ENCODE peak calls at places on chromosome 4, in eight cellular contexts. A is HFFc6, F is endodermal cell, T is colonic mucosa, L is cardiac muscle cell, H is left lung, V is progenitor cell of endocrine pancreas, Z is neural crest cell. S is an unnamed sample.

GRCh38 chr4:4602468-4602867 is 60.6 kb upstream of the STX18 start:
- DNase-seq in A (no peak), F (no peak), T (no peak), L (no peak), H (no peak), V (no peak), Z (no peak), S (no peak)

GRCh38 chr4:138802499-138802898 is 213.1 kb upstream of the NOCT start:
- DNase-seq in A (no peak), F (no peak), T (no peak), L (no peak), H (no peak), V (no peak), Z (no peak), S (no peak)

GRCh38 chr4:79294064-79294463 is 31.8 kb downstream of the NAA11 start:
- DNase-seq in A (no peak), F (no peak), T (peak; percentile 27), L (no peak), H (no peak), V (no peak), Z (no peak), S (no peak)

GRCh38 chr4:76435689-76436176 is 704 bp downstream of the SHROOM3 start:
- DNase-seq in A (no peak), F (no peak), T (no peak), L (no peak), H (no peak), V (no peak), Z (no peak), S (no peak)

GRCh38 chr4:38921151-38921550 is 53.5 kb downstream of the FAM114A1 start:
- DNase-seq in A (no peak), F (no peak), T (no peak), L (no peak), H (no peak), V (no peak), Z (no peak), S (no peak)

GRCh38 chr4:7862561-7863200 is 77.0 kb downstream of the AFAP1 start:
- DNase-seq in A (no peak), F (peak; percentile 43), T (no peak), L (no peak), H (no peak), V (no peak), Z (no peak), S (no peak)

GRCh38 chr4:45741897-45742296 is 382.0 kb downstream of the GABRG1 start:
- DNase-seq in A (no peak), F (no peak), T (no peak), L (peak; percentile 5), H (no peak), V (no peak), Z (no peak), S (no peak)

GRCh38 chr4:185997287-185997686 is 71.7 kb upstream of the TLR3 start:
- DNase-seq in A (no peak), F (no peak), T (no peak), L (no peak), H (no peak), V (no peak), Z (no peak), S (no peak)

GRCh38 chr4:121943941-121944340 is 7.9 kb downstream of the TRPC3 start:
- DNase-seq in A (no peak), F (peak; percentile 91), T (no peak), L (no peak), H (no peak), V (no peak), Z (peak; percentile 25), S (no peak)

GRCh38 chr4:6909970-6910339 is 329 bp downstream of the TBC1D14 start:
- DNase-seq in A (no peak), F (peak; percentile 74), T (peak; percentile 45), L (peak; percentile 65), H (no peak), V (peak; percentile 30), Z (peak; percentile 36), S (no peak)

GRCh38 chr4:26452565-26453531 is 37.4 kb downstream of the CCKAR start:
- DNase-seq in A (no peak), F (peak; percentile 81), T (no peak), L (no peak), H (no peak), V (peak; percentile 60), Z (no peak), S (no peak)

GRCh38 chr4:2064276-2064991 is 5.3 kb downstream of the NAT8L start:
- DNase-seq in A (no peak), F (peak; percentile 44), T (peak; percentile 61), L (no peak), H (no peak), V (no peak), Z (no peak), S (no peak)

GRCh38 chr4:127421418-127421817 is 211.3 kb upstream of the INTU start:
- DNase-seq in A (no peak), F (no peak), T (no peak), L (no peak), H (no peak), V (no peak), Z (no peak), S (no peak)

GRCh38 chr4:924107-925096 is 7.7 kb downstream of the GAK start:
- DNase-seq in A (no peak), F (peak; percentile 60), T (no peak), L (no peak), H (peak; percentile 32), V (no peak), Z (no peak), S (peak; percentile 70)

GRCh38 chr4:84726356-84726755 is 143.4 kb downstream of the CDS1 start:
- DNase-seq in A (peak; percentile 14), F (no peak), T (no peak), L (no peak), H (no peak), V (no peak), Z (no peak), S (no peak)

DNA sequence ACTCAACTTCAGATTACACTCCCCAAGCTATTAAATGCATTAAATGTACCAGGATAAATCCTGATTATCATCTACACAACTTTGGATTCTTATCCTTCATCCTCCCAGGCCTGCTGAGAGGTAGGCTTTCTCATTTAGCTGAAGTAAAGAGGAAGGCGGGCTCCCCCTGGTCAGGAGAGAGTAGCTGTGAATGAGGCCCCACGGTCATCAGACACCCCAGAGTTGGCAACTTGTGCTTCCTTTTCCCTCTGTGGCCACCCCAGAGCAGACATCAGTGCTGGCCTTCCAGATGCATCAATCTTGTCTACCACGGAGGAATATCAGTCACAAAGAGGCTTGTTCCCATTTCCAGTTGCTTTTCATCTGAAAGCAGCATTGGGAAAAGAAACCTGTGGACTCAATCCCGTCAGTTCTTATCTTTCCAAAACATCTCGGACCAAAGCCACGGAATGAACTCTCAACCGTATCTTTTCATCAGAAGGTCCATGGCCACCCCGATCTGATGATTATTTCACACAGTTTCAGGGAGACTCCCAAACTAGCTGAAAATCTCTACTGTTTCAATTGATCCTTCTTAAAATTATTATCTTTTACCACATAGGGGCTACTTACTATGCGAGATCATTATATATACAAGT is 79.2 kb downstream of the FBXO8 start:
- DNase-seq in A (no peak), F (peak; percentile 62), T (no peak), L (no peak), H (no peak), V (no peak), Z (no peak), S (no peak)
- TF ChIP-seq CTCF in A (no peak), F (no peak), T (no peak), L (no peak), H (no peak), V (no peak), Z (no peak), S (no peak)

GRCh38 chr4:40923326-40924095 is 173.8 kb downstream of the NSUN7 start:
- DNase-seq in A (no peak), F (no peak), T (no peak), L (no peak), H (no peak), V (no peak), Z (no peak), S (no peak)

GRCh38 chr4:40927108-40927507 is 177.4 kb downstream of the NSUN7 start:
- DNase-seq in A (no peak), F (no peak), T (no peak), L (no peak), H (no peak), V (no peak), Z (no peak), S (no peak)

GRCh38 chr4:40924096-40924792 is 174.5 kb downstream of the NSUN7 start:
- DNase-seq in A (peak; percentile 55), F (peak; percentile 90), T (peak; percentile 68), L (peak; percentile 58), H (peak; percentile 56), V (peak; percentile 36), Z (peak; percentile 75), S (peak; percentile 72)

GRCh38 chr4:40924793-40925117 is 175.0 kb downstream of the NSUN7 start:
- DNase-seq in A (no peak), F (no peak), T (no peak), L (no peak), H (no peak), V (no peak), Z (no peak), S (no peak)
- TF ChIP-seq CTCF in A (no peak), F (peak; percentile 23), T (no peak), L (no peak), H (no peak), V (no peak), Z (no peak), S (no peak)

DNA sequence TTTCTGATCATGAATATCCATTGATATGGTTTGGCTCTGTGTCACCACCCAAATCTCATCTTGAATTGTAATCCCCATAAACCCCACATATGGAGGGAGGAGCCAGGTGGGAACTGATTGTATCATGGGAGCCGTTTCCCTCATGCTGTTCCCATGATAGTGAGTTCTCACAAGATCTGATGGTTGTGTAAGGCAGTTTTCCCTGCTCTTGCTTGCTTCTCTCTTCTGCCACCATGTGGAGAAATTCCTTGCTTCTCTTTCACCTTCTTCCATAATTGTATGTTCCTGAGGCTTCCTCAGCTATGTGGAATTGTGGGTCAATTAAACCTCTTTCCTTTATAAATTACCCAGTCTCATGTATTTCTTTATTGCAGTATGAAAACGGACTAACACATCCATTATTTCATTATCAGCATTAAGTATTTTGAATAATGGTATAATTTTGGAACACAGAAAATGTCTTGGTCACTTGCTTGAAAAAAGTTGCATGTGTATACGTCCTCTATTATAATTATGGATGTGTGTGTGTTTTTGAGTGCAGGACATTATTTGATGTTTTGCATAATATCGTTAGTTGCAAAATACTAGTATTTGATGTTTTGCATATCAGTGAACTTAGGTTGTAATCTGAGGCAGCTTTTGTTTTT is 334.6 kb downstream of the PCDH10 start:
- DNase-seq in A (peak; percentile 58), F (peak; percentile 51), T (no peak), L (peak; percentile 31), H (no peak), V (no peak), Z (no peak), S (no peak)
- TF ChIP-seq CTCF in A (peak; percentile 76), F (peak; percentile 82), T (no peak), L (peak; percentile 58), H (peak; percentile 19), V (peak; percentile 62), Z (peak; percentile 64), S (no peak)

DNA sequence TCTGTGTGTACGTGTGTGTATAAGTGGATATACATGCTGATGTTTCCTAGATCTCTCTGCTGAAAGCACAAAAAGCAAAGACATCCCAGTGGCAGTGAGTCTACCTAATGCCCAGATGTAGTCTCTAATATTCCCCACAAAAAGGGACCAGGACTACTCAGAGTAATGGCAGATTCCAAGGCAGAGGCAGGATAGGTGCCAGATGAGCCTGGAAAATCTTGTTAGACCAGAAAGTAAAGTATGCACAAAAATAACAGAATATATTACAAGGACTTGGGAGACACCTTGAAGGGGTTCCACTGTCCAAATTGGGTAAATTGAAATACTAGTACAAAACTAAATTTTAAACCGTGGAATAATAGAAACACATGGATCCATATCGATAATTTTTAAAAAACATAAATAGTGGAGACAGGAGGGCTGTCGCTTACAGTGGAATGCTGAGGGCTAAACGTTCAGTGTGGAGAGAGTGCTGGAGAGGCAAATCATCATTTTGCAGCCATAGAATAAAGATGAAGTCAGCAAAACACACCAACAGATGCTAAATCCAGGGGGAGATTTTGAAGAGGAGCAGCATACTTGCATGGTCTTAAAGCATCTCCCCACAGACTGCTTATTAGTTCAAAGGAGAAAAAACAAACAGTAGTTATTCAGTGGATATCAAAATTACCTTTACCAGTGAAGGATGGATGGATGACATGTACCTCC is 123.4 kb upstream of the TSPAN5 start:
- DNase-seq in A (no peak), F (no peak), T (no peak), L (no peak), H (no peak), V (no peak), Z (no peak), S (no peak)
- TF ChIP-seq CTCF in A (no peak), F (no peak), T (no peak), L (no peak), H (no peak), V (no peak), Z (no peak), S (no peak)

S was measured in Peyer's patch.